ENCODE peak calls at places on chromosomes 13 and 19, in ten cellular contexts. H is A549, O is heart left ventricle, L is body of pancreas, G is tibial nerve, C is sigmoid colon, M is transverse colon, V is breast epithelium, I is uterus, J is HCT116. Y is an unnamed sample.

GRCh38 chr13:48393698-48394085 is 19.2 kb downstream of the LPAR6 start:
- DNase-seq in C (no peak), V (no peak), I (no peak), O (no peak), H (no peak), J (no peak), M (no peak), L (no peak), G (no peak), Y (no peak)

GRCh38 chr13:46145950-46146349 is 36.0 kb downstream of the LCP1 start:
- DNase-seq in H (no peak), L (no peak), I (no peak), G (no peak), O (no peak), C (no peak), M (no peak), V (no peak), J (no peak), Y (no peak)

GRCh38 chr13:26052136-26052736 is 420 bp upstream of the SHISA2 start:
- DNase-seq in H (no peak), C (no peak), L (no peak), M (no peak), V (no peak), G (no peak), J (no peak), O (no peak), I (no peak), Y (no peak)

GRCh38 chr19:45528149-45528743 is 21.0 kb downstream of the VASP start:
- DNase-seq in V (peak; percentile 50), I (no peak), O (no peak), C (no peak), H (no peak), G (no peak), M (no peak), L (peak; percentile 62), J (no peak), Y (no peak)

GRCh38 chr13:65914707-65915106 is 1315.4 kb downstream of the PCDH9 start:
- DNase-seq in V (no peak), H (no peak), J (no peak), G (no peak), C (no peak), L (no peak), I (no peak), M (no peak), O (no peak), Y (no peak)

GRCh38 chr13:33676700-33677048 is 141.3 kb upstream of the RFC3 start:
- DNase-seq in J (no peak), H (peak; percentile 21), L (peak; percentile 75), V (peak; percentile 69), G (no peak), O (peak; percentile 70), C (peak; percentile 70), M (peak; percentile 58), I (peak; percentile 29), Y (no peak)

GRCh38 chr19:12785431-12786011 is 5.8 kb upstream of the JUNB start:
- DNase-seq in C (no peak), G (no peak), J (no peak), H (no peak), M (peak; percentile 41), L (no peak), O (no peak), V (no peak), I (no peak), Y (no peak)

GRCh38 chr19:51259348-51260245 is 8.7 kb downstream of the SIGLECL1 start:
- DNase-seq in M (no peak), L (no peak), G (no peak), J (peak; percentile 41), H (peak; percentile 43), I (no peak), V (no peak), C (no peak), O (peak; percentile 12), Y (no peak)

GRCh38 chr19:16200776-16201391 is 3.2 kb downstream of the AP1M1 start:
- DNase-seq in V (no peak), J (no peak), L (no peak), G (no peak), O (no peak), C (no peak), I (no peak), H (no peak), M (no peak), Y (no peak)

GRCh38 chr19:16204005-16204294 is 6.2 kb downstream of the AP1M1 start:
- DNase-seq in I (no peak), M (no peak), L (no peak), V (no peak), O (no peak), G (no peak), C (no peak), J (no peak), H (no peak), Y (no peak)

GRCh38 chr19:16203256-16204004 is 5.7 kb downstream of the AP1M1 start:
- DNase-seq in I (no peak), M (no peak), H (no peak), O (no peak), C (no peak), G (no peak), V (no peak), J (no peak), L (no peak), Y (no peak)

GRCh38 chr19:16200038-16200775 is 2.5 kb downstream of the AP1M1 start:
- DNase-seq in C (peak; percentile 78), O (no peak), V (no peak), J (no peak), H (no peak), I (no peak), L (no peak), M (no peak), G (peak; percentile 31), Y (no peak)

GRCh38 chr19:16202320-16203255 is 4.9 kb downstream of the AP1M1 start:
- DNase-seq in G (no peak), V (no peak), C (peak; percentile 46), O (no peak), L (no peak), M (no peak), H (no peak), J (no peak), I (no peak), Y (no peak)
- TF ChIP-seq POLR2A in G (no peak), V (no peak), C (no peak), O (no peak), L (no peak), M (no peak), H (no peak), J (no peak), I (no peak), Y (no peak)

GRCh38 chr13:110227416-110227815 is 79.5 kb downstream of the COL4A1 start:
- DNase-seq in V (no peak), J (no peak), I (no peak), H (no peak), L (no peak), M (no peak), G (no peak), C (no peak), O (no peak), Y (no peak)

GRCh38 chr13:110227864-110228643 is 78.9 kb downstream of the COL4A1 start:
- DNase-seq in L (no peak), G (no peak), C (no peak), V (no peak), I (no peak), J (no peak), H (no peak), M (no peak), O (no peak), Y (no peak)

GRCh38 chr13:110225609-110226008 is 81.3 kb downstream of the COL4A1 start:
- DNase-seq in H (no peak), O (no peak), V (no peak), I (no peak), G (no peak), L (no peak), J (no peak), C (no peak), M (no peak), Y (no peak)

GRCh38 chr13:110225007-110225406 is 82.0 kb downstream of the COL4A1 start:
- DNase-seq in J (no peak), M (no peak), O (no peak), L (no peak), H (no peak), C (no peak), V (no peak), I (no peak), G (no peak), Y (no peak)

DNA sequence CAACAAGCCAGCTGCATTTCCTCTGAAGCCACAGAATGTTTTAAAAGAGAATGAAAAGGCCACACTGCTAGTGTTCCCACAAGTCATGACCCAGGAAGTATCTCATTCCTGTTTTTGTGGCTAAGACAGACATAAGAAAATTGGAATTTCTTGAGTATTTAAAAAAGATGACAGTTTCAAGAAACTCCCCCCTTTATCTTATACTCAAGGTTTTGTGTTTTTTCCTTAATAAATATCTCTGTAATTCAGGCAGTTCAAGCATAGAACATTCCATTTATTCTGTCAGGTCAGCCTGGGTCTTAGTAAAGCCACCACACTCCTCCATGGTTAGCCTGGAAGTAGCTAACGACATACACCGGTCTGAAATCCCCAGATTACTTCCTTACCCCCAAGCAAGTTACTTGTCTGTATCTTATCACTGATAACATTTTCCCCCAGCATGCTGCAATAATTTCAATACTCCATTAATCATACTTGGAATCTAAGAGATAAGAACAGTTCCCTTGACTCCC is 80.8 kb downstream of the COL4A1 start:
- DNase-seq in C (no peak), L (no peak), G (no peak), V (no peak), I (no peak), O (no peak), H (no peak), M (no peak), J (no peak), Y (no peak)
- H3K4me1 ChIP-seq in C (peaks cover 47% of the 10 kb centered on the region), L (peaks cover 8% of the 10 kb centered on the region), G (peaks cover 29% of the 10 kb centered on the region), V (no peaks in the 10 kb centered on the region), I (no peaks in the 10 kb centered on the region), O (peaks cover 76% of the 10 kb centered on the region), H (peaks cover 17% of the 10 kb centered on the region), M (peaks cover 2% of the 10 kb centered on the region), J (peaks cover 4% of the 10 kb centered on the region), Y (peaks cover 3% of the 10 kb centered on the region)

GRCh38 chr13:54953786-54954185 is 1925.2 kb downstream of the OLFM4 start:
- DNase-seq in O (no peak), L (no peak), M (no peak), C (no peak), V (no peak), J (no peak), I (no peak), H (no peak), G (no peak), Y (no peak)

GRCh38 chr13:54945978-54946377 is 1917.4 kb downstream of the OLFM4 start:
- DNase-seq in H (no peak), V (no peak), G (no peak), L (no peak), M (no peak), O (no peak), I (no peak), C (no peak), J (no peak), Y (no peak)

GRCh38 chr13:54950546-54950945 is 1921.9 kb downstream of the OLFM4 start:
- DNase-seq in C (no peak), V (no peak), H (no peak), O (no peak), G (no peak), M (no peak), L (no peak), J (no peak), I (no peak), Y (no peak)

DNA sequence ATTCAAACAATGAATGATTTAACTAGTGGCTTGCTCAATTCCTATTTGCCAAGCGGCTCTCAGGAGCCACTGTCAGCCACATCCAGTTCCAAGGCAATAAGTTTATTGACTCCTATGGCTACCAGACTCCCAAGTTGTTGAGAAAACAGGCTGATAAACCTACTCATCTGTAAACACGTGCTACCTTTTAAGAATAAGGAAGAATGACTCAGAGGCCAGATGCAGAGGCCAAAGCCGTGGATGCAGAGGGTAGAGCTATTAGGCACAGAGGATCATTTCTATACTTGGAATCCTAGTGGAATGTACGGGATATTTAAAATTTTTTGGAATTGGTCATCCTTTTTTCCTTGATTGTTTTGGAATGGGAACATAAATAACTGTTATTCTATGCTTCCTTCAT is 1921.1 kb downstream of the OLFM4 start:
- DNase-seq in H (no peak), J (no peak), C (no peak), O (no peak), G (no peak), M (no peak), L (no peak), V (no peak), I (no peak), Y (no peak)
- TF ChIP-seq POLR2A in H (no peak), J (no peak), C (no peak), O (no peak), G (no peak), M (no peak), L (no peak), V (no peak), I (no peak), Y (no peak)

GRCh38 chr19:18493440-18494266 is 28.2 kb downstream of the ELL start:
- DNase-seq in V (no peak), M (no peak), J (no peak), O (no peak), I (no peak), C (peak; percentile 79), L (no peak), G (no peak), H (no peak), Y (no peak)

GRCh38 chr19:18489627-18490184 is 32.2 kb downstream of the ELL start:
- DNase-seq in V (no peak), C (no peak), M (no peak), J (no peak), H (no peak), I (no peak), G (no peak), O (no peak), L (no peak), Y (no peak)

GRCh38 chr19:18490719-18491118 is 31.2 kb downstream of the ELL start:
- DNase-seq in C (no peak), M (no peak), J (no peak), G (no peak), H (no peak), I (no peak), V (no peak), L (no peak), O (no peak), Y (no peak)

GRCh38 chr19:18494267-18494607 is 27.6 kb downstream of the ELL start:
- DNase-seq in G (no peak), L (no peak), M (no peak), H (no peak), J (no peak), I (no peak), V (no peak), O (no peak), C (no peak), Y (no peak)

GRCh38 chr19:18491995-18492953 is 29.6 kb downstream of the ELL start:
- DNase-seq in O (no peak), J (no peak), I (no peak), M (no peak), G (no peak), C (no peak), L (no peak), H (no peak), V (no peak), Y (no peak)
- H3K4me1 ChIP-seq in O (peaks cover 87% of the 10 kb centered on the region), J (peaks cover 27% of the 10 kb centered on the region), I (no peaks in the 10 kb centered on the region), M (peaks cover 46% of the 10 kb centered on the region), G (peaks cover 47% of the 10 kb centered on the region), C (peaks cover 50% of the 10 kb centered on the region), L (peaks cover 79% of the 10 kb centered on the region), H (peaks cover 18% of the 10 kb centered on the region), V (peaks cover 31% of the 10 kb centered on the region), Y (peaks cover 31% of the 10 kb centered on the region)

Y was measured in esophagus squamous epithelium.